ENCODE peak calls at places on chromosomes 1 and 21, in four cellular contexts. K, Z, M and B are unnamed samples.
A peak's percentile ranks its signal among the peaks of the same experiment; 100 is the strongest.

GRCh38 chr1:16114527-16115467 is 41.1 kb downstream of the EPHA2 start:
- DNase-seq in Z (no peak), M (no peak), K (no peak), B (no peak)

GRCh38 chr1:186442651-186443114 is 18.2 kb downstream of the PDC start:
- DNase-seq in M (no peak), K (peak; percentile 58), Z (no peak), B (peak; percentile 29)

GRCh38 chr21:40070871-40071270 is 203.6 kb downstream of the PCP4 start:
- DNase-seq in K (no peak), M (no peak), Z (peak; percentile 68), B (no peak)

GRCh38 chr1:47794530-47794929 is 202.7 kb downstream of the TRABD2B start:
- DNase-seq in Z (no peak), K (no peak), M (no peak), B (no peak)

GRCh38 chr1:84164156-84164555 is 20.1 kb downstream of the PRKACB start:
- DNase-seq in Z (no peak), M (no peak), K (peak; percentile 51), B (no peak)

GRCh38 chr1:21573971-21574458 is 64.8 kb downstream of the ALPL start:
- DNase-seq in Z (peak; percentile 83), K (peak; percentile 95), M (peak; percentile 79), B (peak; percentile 72)

GRCh38 chr1:64423526-64423925 is 46.4 kb upstream of the CACHD1 start:
- DNase-seq in M (no peak), K (no peak), Z (no peak), B (no peak)

GRCh38 chr1:89844860-89845259 is 24.0 kb downstream of the LRRC8D start:
- DNase-seq in K (no peak), Z (no peak), M (no peak), B (no peak)

GRCh38 chr1:27071049-27071416 is 58.4 kb upstream of the TENT5B start:
- DNase-seq in Z (peak; percentile 44), M (no peak), K (peak; percentile 32), B (peak; percentile 42)

GRCh38 chr1:230459463-230459862 is 33.3 kb upstream of the PGBD5 start:
- DNase-seq in K (peak; percentile 84), M (no peak), Z (peak; percentile 59), B (peak; percentile 28)

DNA sequence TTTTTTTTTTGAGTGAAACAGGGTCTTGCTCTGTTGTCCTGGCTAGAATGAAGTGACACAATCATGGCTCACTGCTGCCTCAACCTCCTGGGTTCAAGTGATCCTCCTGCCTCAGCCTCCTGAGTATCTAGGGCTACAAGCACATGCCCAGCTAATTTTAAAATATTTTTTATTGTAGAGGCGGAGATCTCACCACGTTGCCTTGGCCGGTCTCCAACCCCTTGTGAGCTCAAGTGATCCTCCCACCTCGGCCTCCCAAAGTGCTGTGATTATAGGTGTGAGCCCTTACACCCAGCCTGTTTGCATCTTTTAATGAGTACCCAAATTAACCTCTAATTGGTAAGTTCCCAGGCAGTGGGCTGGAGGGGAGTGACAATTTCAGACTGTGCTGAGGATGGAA is 20.6 kb downstream of the TEX35 start:
- DNase-seq in M (no peak), Z (no peak), K (no peak), B (no peak)
- H3K4me3 ChIP-seq in M (no peak overlapping the region), Z (no peak overlapping the region), K (no peak overlapping the region), B (no peak overlapping the region)

DNA sequence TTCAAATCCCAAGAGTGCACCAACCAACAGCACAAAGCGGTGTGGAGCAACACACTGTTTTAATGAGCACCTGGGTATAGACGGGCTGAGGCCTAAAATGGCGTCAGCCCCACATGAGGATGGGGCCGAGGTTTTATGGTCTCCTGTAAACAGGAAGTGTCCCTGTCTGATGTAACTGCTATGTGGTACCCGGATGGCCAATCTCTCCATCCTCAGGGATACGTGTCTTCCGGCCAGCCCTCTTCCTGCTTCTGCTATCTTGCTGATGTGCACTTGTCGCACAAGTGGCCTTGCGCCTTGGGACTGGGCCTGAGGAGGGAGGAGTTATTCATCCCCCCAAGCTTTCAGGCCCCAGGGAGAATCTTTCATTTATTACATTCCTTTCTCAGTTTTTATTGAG is 73.5 kb downstream of the CNST start:
- DNase-seq in K (no peak), M (no peak), Z (no peak), B (no peak)
- H3K4me3 ChIP-seq in K (no peak overlapping the region), M (no peak overlapping the region), Z (no peak overlapping the region), B (no peak overlapping the region)

DNA sequence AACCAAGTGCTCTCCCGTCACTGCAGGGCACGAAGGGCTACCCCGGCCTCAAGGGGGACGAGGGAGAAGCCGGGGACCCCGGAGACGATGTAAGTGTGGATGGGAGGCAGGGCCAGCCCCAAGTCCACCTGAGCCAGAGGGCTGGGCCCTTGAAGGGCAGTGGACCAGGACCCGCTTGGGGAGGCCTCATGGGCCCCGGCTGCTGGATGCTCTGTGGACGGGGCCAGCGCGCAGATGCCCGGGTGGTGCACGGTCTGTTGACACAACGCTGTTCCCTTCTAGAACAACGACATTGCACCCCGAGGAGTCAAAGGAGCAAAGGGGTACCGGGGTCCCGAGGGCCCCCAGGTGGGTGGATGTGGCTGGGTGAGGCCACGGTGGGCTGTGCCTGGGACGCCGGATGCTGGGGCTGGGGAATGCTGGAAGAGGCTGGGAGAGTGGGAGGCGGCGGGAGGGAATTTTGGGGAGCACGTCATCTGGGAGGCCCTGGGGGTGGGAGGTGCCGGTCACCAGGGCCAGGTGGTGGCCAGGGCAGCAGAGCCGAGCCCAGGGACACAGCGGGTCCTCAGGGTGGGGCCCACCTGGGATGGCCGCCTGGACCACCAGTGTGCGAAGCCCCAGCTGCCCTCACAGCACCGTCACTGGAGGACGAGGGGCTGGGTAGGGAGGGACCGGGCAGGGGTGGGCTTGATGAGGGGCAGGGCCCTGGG is 17.5 kb downstream of the COL6A1 start:
- DNase-seq in Z (peak; percentile 6), M (peak; percentile 41), K (no peak), B (no peak)
- H3K4me3 ChIP-seq in Z (no peak overlapping the region), M (no peak overlapping the region), K (no peak overlapping the region), B (no peak overlapping the region)

GRCh38 chr1:111739984-111740765 is 980 bp upstream of the INKA2 start:
- DNase-seq in Z (peak; percentile 79), M (peak; percentile 71), K (peak; percentile 71), B (peak; percentile 74)
- H3K4me3 ChIP-seq in Z (no peak overlapping the region), M (peak overlapping the region; percentile 77), K (peak overlapping the region; percentile 54), B (peak overlapping the region; percentile 78)